ENCODE peak calls at places on chromosomes 4 and X, in eight cellular contexts. One of them, this sample, is unnamed.
A peak's percentile ranks its signal among the peaks of the same experiment; 100 is the strongest.

GRCh38 chr4:52358855-52359254 is 300.2 kb downstream of the USP46 start:
- DNase-seq in stimulated activated CD8-positive, alpha-beta memory T cell treated with anti-CD3 and anti-CD28 coated beads, Interleukin-12 subunit alpha, Interleukin-12 subunit beta, amount 100 ng/mL, for 1 hour: no peak
- DNase-seq in tibial nerve: no peak
- DNase-seq in cardiac fibroblast: no peak
- DNase-seq in endodermal cell: no peak
- DNase-seq in IMR-90: no peak
- DNase-seq in stimulated activated CD4-positive, alpha-beta T cell treated with anti-CD3 and anti-CD28 coated beads, Interleukin-15, amount 100 ng/mL, for 24 hours: no peak
- DNase-seq in naive thymus-derived CD8-positive, alpha-beta T cell: no peak
- DNase-seq in this sample: no peak

GRCh38 chr4:3201718-3202702 is 46.9 kb upstream of the MSANTD1 start:
- DNase-seq in naive thymus-derived CD8-positive, alpha-beta T cell: peak; percentile 69
- DNase-seq in cardiac fibroblast: peak; percentile 12
- DNase-seq in stimulated activated CD4-positive, alpha-beta T cell treated with anti-CD3 and anti-CD28 coated beads, Interleukin-15, amount 100 ng/mL, for 24 hours: peak; percentile 78
- DNase-seq in IMR-90: peak; percentile 69
- DNase-seq in tibial nerve: no peak
- DNase-seq in stimulated activated CD8-positive, alpha-beta memory T cell treated with anti-CD3 and anti-CD28 coated beads, Interleukin-12 subunit alpha, Interleukin-12 subunit beta, amount 100 ng/mL, for 1 hour: peak; percentile 33
- DNase-seq in endodermal cell: peak; percentile 27
- DNase-seq in this sample: peak; percentile 5

GRCh38 chr4:92520563-92520962 is 216.8 kb downstream of the GRID2 start:
- DNase-seq in endodermal cell: peak; percentile 86
- DNase-seq in naive thymus-derived CD8-positive, alpha-beta T cell: no peak
- DNase-seq in stimulated activated CD8-positive, alpha-beta memory T cell treated with anti-CD3 and anti-CD28 coated beads, Interleukin-12 subunit alpha, Interleukin-12 subunit beta, amount 100 ng/mL, for 1 hour: no peak
- DNase-seq in cardiac fibroblast: no peak
- DNase-seq in stimulated activated CD4-positive, alpha-beta T cell treated with anti-CD3 and anti-CD28 coated beads, Interleukin-15, amount 100 ng/mL, for 24 hours: no peak
- DNase-seq in tibial nerve: no peak
- DNase-seq in IMR-90: no peak
- DNase-seq in this sample: no peak

GRCh38 chrX:103343105-103343504 is 13.1 kb downstream of the TCEAL7 start:
- DNase-seq in endodermal cell: peak; percentile 74
- DNase-seq in naive thymus-derived CD8-positive, alpha-beta T cell: peak; percentile 24
- DNase-seq in stimulated activated CD8-positive, alpha-beta memory T cell treated with anti-CD3 and anti-CD28 coated beads, Interleukin-12 subunit alpha, Interleukin-12 subunit beta, amount 100 ng/mL, for 1 hour: peak; percentile 17
- DNase-seq in stimulated activated CD4-positive, alpha-beta T cell treated with anti-CD3 and anti-CD28 coated beads, Interleukin-15, amount 100 ng/mL, for 24 hours: peak; percentile 42
- DNase-seq in cardiac fibroblast: peak; percentile 66
- DNase-seq in IMR-90: peak; percentile 55
- DNase-seq in tibial nerve: peak; percentile 17
- DNase-seq in this sample: peak; percentile 1

GRCh38 chrX:72045552-72046277 is 86.0 kb downstream of the RTL5 start:
- DNase-seq in stimulated activated CD4-positive, alpha-beta T cell treated with anti-CD3 and anti-CD28 coated beads, Interleukin-15, amount 100 ng/mL, for 24 hours: no peak
- DNase-seq in endodermal cell: peak; percentile 83
- DNase-seq in tibial nerve: no peak
- DNase-seq in cardiac fibroblast: no peak
- DNase-seq in IMR-90: no peak
- DNase-seq in stimulated activated CD8-positive, alpha-beta memory T cell treated with anti-CD3 and anti-CD28 coated beads, Interleukin-12 subunit alpha, Interleukin-12 subunit beta, amount 100 ng/mL, for 1 hour: no peak
- DNase-seq in naive thymus-derived CD8-positive, alpha-beta T cell: no peak
- DNase-seq in this sample: no peak

GRCh38 chrX:40016702-40017101 is 81.1 kb downstream of the BCOR start:
- DNase-seq in tibial nerve: no peak
- DNase-seq in IMR-90: no peak
- DNase-seq in stimulated activated CD4-positive, alpha-beta T cell treated with anti-CD3 and anti-CD28 coated beads, Interleukin-15, amount 100 ng/mL, for 24 hours: no peak
- DNase-seq in naive thymus-derived CD8-positive, alpha-beta T cell: no peak
- DNase-seq in cardiac fibroblast: no peak
- DNase-seq in endodermal cell: no peak
- DNase-seq in stimulated activated CD8-positive, alpha-beta memory T cell treated with anti-CD3 and anti-CD28 coated beads, Interleukin-12 subunit alpha, Interleukin-12 subunit beta, amount 100 ng/mL, for 1 hour: no peak
- DNase-seq in this sample: no peak

GRCh38 chr4:21827575-21827974 is 121.0 kb downstream of the KCNIP4 start:
- DNase-seq in stimulated activated CD4-positive, alpha-beta T cell treated with anti-CD3 and anti-CD28 coated beads, Interleukin-15, amount 100 ng/mL, for 24 hours: no peak
- DNase-seq in IMR-90: peak; percentile 25
- DNase-seq in naive thymus-derived CD8-positive, alpha-beta T cell: no peak
- DNase-seq in tibial nerve: no peak
- DNase-seq in cardiac fibroblast: peak; percentile 4
- DNase-seq in stimulated activated CD8-positive, alpha-beta memory T cell treated with anti-CD3 and anti-CD28 coated beads, Interleukin-12 subunit alpha, Interleukin-12 subunit beta, amount 100 ng/mL, for 1 hour: no peak
- DNase-seq in endodermal cell: no peak
- DNase-seq in this sample: no peak

GRCh38 chr4:117134386-117134785 is 49.0 kb upstream of the TRAM1L1 start:
- DNase-seq in IMR-90: peak; percentile 84
- DNase-seq in stimulated activated CD8-positive, alpha-beta memory T cell treated with anti-CD3 and anti-CD28 coated beads, Interleukin-12 subunit alpha, Interleukin-12 subunit beta, amount 100 ng/mL, for 1 hour: no peak
- DNase-seq in naive thymus-derived CD8-positive, alpha-beta T cell: no peak
- DNase-seq in cardiac fibroblast: peak; percentile 53
- DNase-seq in stimulated activated CD4-positive, alpha-beta T cell treated with anti-CD3 and anti-CD28 coated beads, Interleukin-15, amount 100 ng/mL, for 24 hours: no peak
- DNase-seq in tibial nerve: no peak
- DNase-seq in endodermal cell: peak; percentile 70
- DNase-seq in this sample: no peak

GRCh38 chr4:7027913-7028312 is 15.3 kb upstream of the TADA2B start:
- DNase-seq in stimulated activated CD8-positive, alpha-beta memory T cell treated with anti-CD3 and anti-CD28 coated beads, Interleukin-12 subunit alpha, Interleukin-12 subunit beta, amount 100 ng/mL, for 1 hour: no peak
- DNase-seq in cardiac fibroblast: no peak
- DNase-seq in endodermal cell: no peak
- DNase-seq in IMR-90: no peak
- DNase-seq in tibial nerve: no peak
- DNase-seq in naive thymus-derived CD8-positive, alpha-beta T cell: no peak
- DNase-seq in stimulated activated CD4-positive, alpha-beta T cell treated with anti-CD3 and anti-CD28 coated beads, Interleukin-15, amount 100 ng/mL, for 24 hours: no peak
- DNase-seq in this sample: no peak

GRCh38 chr4:167196386-167196785 is 37.9 kb downstream of the SPOCK3 start:
- DNase-seq in naive thymus-derived CD8-positive, alpha-beta T cell: no peak
- DNase-seq in endodermal cell: no peak
- DNase-seq in tibial nerve: no peak
- DNase-seq in IMR-90: no peak
- DNase-seq in stimulated activated CD4-positive, alpha-beta T cell treated with anti-CD3 and anti-CD28 coated beads, Interleukin-15, amount 100 ng/mL, for 24 hours: no peak
- DNase-seq in stimulated activated CD8-positive, alpha-beta memory T cell treated with anti-CD3 and anti-CD28 coated beads, Interleukin-12 subunit alpha, Interleukin-12 subunit beta, amount 100 ng/mL, for 1 hour: no peak
- DNase-seq in cardiac fibroblast: no peak
- DNase-seq in this sample: no peak

GRCh38 chr4:37793562-37793961 is 32.9 kb upstream of the PGM2 start:
- DNase-seq in endodermal cell: no peak
- DNase-seq in stimulated activated CD8-positive, alpha-beta memory T cell treated with anti-CD3 and anti-CD28 coated beads, Interleukin-12 subunit alpha, Interleukin-12 subunit beta, amount 100 ng/mL, for 1 hour: no peak
- DNase-seq in stimulated activated CD4-positive, alpha-beta T cell treated with anti-CD3 and anti-CD28 coated beads, Interleukin-15, amount 100 ng/mL, for 24 hours: no peak
- DNase-seq in IMR-90: peak; percentile 7
- DNase-seq in cardiac fibroblast: peak; percentile 49
- DNase-seq in naive thymus-derived CD8-positive, alpha-beta T cell: peak; percentile 27
- DNase-seq in tibial nerve: no peak
- DNase-seq in this sample: no peak

GRCh38 chr4:152535236-152535902 is 523 bp downstream of the FBXW7 start:
- DNase-seq in stimulated activated CD4-positive, alpha-beta T cell treated with anti-CD3 and anti-CD28 coated beads, Interleukin-15, amount 100 ng/mL, for 24 hours: peak; percentile 46
- DNase-seq in IMR-90: no peak
- DNase-seq in cardiac fibroblast: no peak
- DNase-seq in stimulated activated CD8-positive, alpha-beta memory T cell treated with anti-CD3 and anti-CD28 coated beads, Interleukin-12 subunit alpha, Interleukin-12 subunit beta, amount 100 ng/mL, for 1 hour: no peak
- DNase-seq in tibial nerve: no peak
- DNase-seq in endodermal cell: no peak
- DNase-seq in naive thymus-derived CD8-positive, alpha-beta T cell: peak; percentile 40
- DNase-seq in this sample: no peak

GRCh38 chrX:7435822-7436221 is 287.9 kb upstream of the PUDP start:
- DNase-seq in stimulated activated CD4-positive, alpha-beta T cell treated with anti-CD3 and anti-CD28 coated beads, Interleukin-15, amount 100 ng/mL, for 24 hours: no peak
- DNase-seq in stimulated activated CD8-positive, alpha-beta memory T cell treated with anti-CD3 and anti-CD28 coated beads, Interleukin-12 subunit alpha, Interleukin-12 subunit beta, amount 100 ng/mL, for 1 hour: no peak
- DNase-seq in endodermal cell: no peak
- DNase-seq in cardiac fibroblast: no peak
- DNase-seq in naive thymus-derived CD8-positive, alpha-beta T cell: no peak
- DNase-seq in tibial nerve: no peak
- DNase-seq in IMR-90: no peak
- DNase-seq in this sample: no peak